ENCODE peak calls at places on chromosomes 11 and 22, in eight cellular contexts. P is AG04449; Y is HCT116; L is CD4-positive, alpha-beta T cell; G is AG09309; J is AG04450; Z is AG09319; M is glutamatergic neuron. V is an unnamed sample.
A peak's percentile ranks its signal among the peaks of the same experiment; 100 is the strongest.

GRCh38 chr11:92867913-92868619 is 101.4 kb upstream of the MTNR1B start:
- DNase-seq in M (no peak), P (no peak), Y (no peak), G (no peak), Z (no peak), L (no peak), J (no peak), V (no peak)

GRCh38 chr11:130599073-130599654 is 150.7 kb downstream of the ADAMTS15 start:
- DNase-seq in J (no peak), P (no peak), M (no peak), G (no peak), Z (no peak), L (no peak), Y (no peak), V (no peak)

GRCh38 chr11:94417386-94417987 is 16.3 kb upstream of the GPR83 start:
- DNase-seq in G (peak; percentile 11), J (peak; percentile 38), Z (peak; percentile 11), Y (peak; percentile 2), M (no peak), L (no peak), P (peak; percentile 14), V (no peak)

GRCh38 chr22:20019661-20020532 is 1.0 kb upstream of the TANGO2 start:
- DNase-seq in L (no peak), Y (no peak), J (no peak), Z (no peak), P (no peak), G (no peak), M (no peak), V (no peak)

GRCh38 chr11:64742940-64743590 is 877 bp downstream of the RASGRP2 start:
- DNase-seq in L (peak; percentile 70), J (no peak), G (no peak), M (peak; percentile 78), P (no peak), Z (no peak), Y (no peak), V (no peak)

GRCh38 chr11:7640826-7641225 is 32.5 kb downstream of the CYB5R2 start:
- DNase-seq in Y (no peak), G (no peak), P (no peak), J (no peak), L (no peak), Z (no peak), M (no peak), V (no peak)

GRCh38 chr11:71283960-71284359 is 31.6 kb upstream of the SHANK2 start:
- DNase-seq in Y (no peak), M (no peak), J (no peak), L (no peak), Z (no peak), P (no peak), G (no peak), V (no peak)

GRCh38 chr11:128458316-128458715 is 129.0 kb downstream of the ETS1 start:
- DNase-seq in Z (no peak), M (no peak), Y (no peak), L (no peak), P (peak; percentile 88), J (peak; percentile 55), G (no peak), V (no peak)

GRCh38 chr22:40036591-40037225 is 42.0 kb downstream of the FAM83F start:
- DNase-seq in G (peak; percentile 20), L (peak; percentile 25), P (no peak), M (peak; percentile 81), J (peak; percentile 58), Z (peak; percentile 28), Y (peak; percentile 62), V (peak; percentile 53)

GRCh38 chr22:24592846-24593809 is at the start of gene LRRC75B:
- DNase-seq in J (peak; percentile 53), G (peak; percentile 42), L (no peak), Y (peak; percentile 47), P (peak; percentile 21), M (peak; percentile 94), Z (peak; percentile 64), V (no peak)

GRCh38 chr22:48574776-48575566 is 1252.7 kb downstream of the BRD1 start:
- DNase-seq in M (peak; percentile 76), P (no peak), Z (no peak), L (no peak), Y (no peak), J (no peak), G (no peak), V (no peak)

GRCh38 chr11:60915250-60915914 is 1.4 kb downstream of the TMEM109 start:
- DNase-seq in L (peak; percentile 48), M (peak; percentile 35), G (no peak), P (no peak), Y (peak; percentile 41), J (no peak), Z (no peak), V (peak; percentile 68)

GRCh38 chr11:47552086-47552580 is 799 bp downstream of the CELF1 start:
- DNase-seq in G (no peak), M (peak; percentile 59), Z (no peak), Y (no peak), J (no peak), P (no peak), L (no peak), V (no peak)

GRCh38 chr11:84522331-84522730 is 1104.8 kb downstream of the DLG2 start:
- DNase-seq in G (no peak), M (no peak), Y (no peak), L (no peak), Z (no peak), P (no peak), J (no peak), V (no peak)

GRCh38 chr11:64164392-64165312 is 1.3 kb downstream of the MACROD1 start:
- DNase-seq in Z (no peak), L (no peak), J (no peak), P (no peak), M (no peak), G (no peak), Y (no peak), V (no peak)

GRCh38 chr11:109697140-109697843 is 275.3 kb downstream of the C11orf87 start:
- DNase-seq in Y (peak; percentile 23), P (no peak), L (no peak), Z (peak; percentile 1), G (peak; percentile 29), J (peak; percentile 15), M (no peak), V (peak; percentile 4)

GRCh38 chr11:64936539-64936938 is 846 bp upstream of the GPHA2 start:
- DNase-seq in M (no peak), Y (no peak), G (no peak), Z (no peak), J (no peak), L (no peak), P (no peak), V (no peak)

GRCh38 chr11:104061851-104062521 is 25.5 kb downstream of the DDI1 start:
- DNase-seq in Z (no peak), Y (no peak), P (no peak), M (no peak), L (no peak), J (no peak), G (no peak), V (no peak)

GRCh38 chr11:57460756-57461749 is 725 bp downstream of the RTN4RL2 start:
- DNase-seq in G (no peak), P (no peak), Z (no peak), Y (no peak), M (peak; percentile 33), L (no peak), J (no peak), V (no peak)

DNA sequence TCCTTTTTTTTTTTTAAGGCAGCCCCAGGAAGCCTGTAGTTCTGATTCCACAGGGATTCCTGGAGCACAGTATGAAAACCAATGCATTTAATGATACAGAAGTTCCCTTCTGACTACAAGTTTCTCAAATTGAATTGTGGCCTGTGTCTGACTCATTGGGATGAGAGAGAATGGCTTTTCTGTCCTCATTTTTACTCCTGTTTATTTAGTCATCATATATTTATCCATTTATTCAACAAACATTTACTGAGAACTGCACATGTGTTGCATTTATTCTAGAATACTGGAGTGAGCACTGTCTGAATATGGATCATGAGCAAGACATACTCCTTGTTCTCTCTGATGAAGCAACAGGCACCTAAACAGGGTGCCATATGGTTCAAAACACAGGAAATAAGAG is 231.2 kb downstream of the NTM start:
- DNase-seq in G (no peak), Z (no peak), J (no peak), L (no peak), Y (no peak), P (no peak), M (no peak), V (no peak)
- TF ChIP-seq CTCF in G (no peak), Z (no peak), J (no peak), L (no peak), Y (no peak), P (no peak), M (no peak), V (no peak)

DNA sequence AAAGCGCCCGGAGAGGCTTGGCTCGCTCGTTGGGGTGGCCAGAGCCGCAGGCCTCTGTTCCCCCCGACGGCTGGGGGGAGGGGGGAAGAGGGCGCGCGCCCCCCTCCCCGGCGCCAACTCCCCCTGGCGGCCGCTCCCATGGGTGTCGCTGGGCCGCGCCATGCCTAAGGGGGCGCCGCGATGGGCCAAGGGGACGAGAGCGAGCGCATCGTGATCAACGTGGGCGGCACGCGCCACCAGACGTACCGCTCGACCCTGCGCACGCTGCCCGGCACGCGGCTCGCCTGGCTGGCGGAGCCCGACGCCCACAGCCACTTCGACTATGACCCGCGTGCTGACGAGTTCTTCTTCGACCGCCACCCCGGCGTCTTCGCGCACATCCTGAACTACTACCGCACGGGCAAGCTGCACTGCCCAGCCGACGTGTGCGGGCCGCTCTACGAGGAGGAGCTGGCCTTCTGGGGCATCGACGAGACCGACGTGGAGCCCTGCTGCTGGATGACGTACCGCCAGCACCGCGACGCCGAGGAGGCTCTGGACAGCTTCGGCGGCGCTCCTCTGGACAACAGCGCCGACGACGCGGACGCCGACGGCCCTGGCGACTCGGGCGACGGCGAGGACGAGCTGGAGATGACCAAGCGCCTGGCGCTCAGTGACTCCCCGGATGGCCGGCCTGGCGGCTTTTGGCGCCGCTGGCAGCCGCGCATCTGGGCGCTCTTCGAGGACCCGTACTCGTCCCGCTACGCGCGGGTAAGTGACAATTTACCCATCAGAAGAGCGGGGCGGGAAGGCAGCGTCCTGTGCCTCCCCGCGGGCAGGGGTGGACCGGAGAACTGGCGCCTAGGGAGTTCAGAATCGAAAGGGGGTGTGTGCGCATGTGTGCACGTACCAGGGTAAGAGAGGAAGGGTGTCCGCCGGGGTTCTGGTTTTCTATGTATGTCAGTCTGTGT is 1.5 kb downstream of the KCNC1 start:
- DNase-seq in P (no peak), Z (no peak), Y (no peak), G (no peak), L (no peak), J (no peak), M (peak; percentile 63), V (no peak)
- TF ChIP-seq CTCF in P (peak; percentile 11), Z (peak; percentile 5), Y (no peak), G (peak; percentile 11), L (no peak), J (peak; percentile 20), M (peak; percentile 82), V (no peak)

DNA sequence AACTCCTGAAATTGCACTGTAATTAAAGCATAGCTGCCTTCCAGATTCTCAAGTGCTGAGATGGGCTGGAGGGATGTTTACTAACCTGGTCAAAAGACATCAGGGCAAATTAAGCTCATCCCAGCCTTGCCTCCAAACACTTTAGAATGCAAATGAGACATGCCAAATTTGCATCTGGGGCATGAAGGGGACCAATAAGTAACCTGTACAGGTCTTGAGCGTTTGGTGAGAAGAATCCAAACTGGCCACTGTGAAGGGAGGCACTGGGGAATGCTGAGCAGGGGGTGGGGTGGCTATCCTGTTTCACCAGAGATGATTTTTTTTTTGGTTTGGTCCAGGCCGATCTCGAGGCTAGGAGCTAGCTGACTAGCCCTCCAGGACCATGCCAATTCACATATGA is 38.3 kb upstream of the ADA2 start:
- DNase-seq in Z (no peak), Y (no peak), J (no peak), P (no peak), G (no peak), M (peak; percentile 41), L (no peak), V (peak; percentile 69)
- TF ChIP-seq CTCF in Z (no peak), Y (no peak), J (no peak), P (no peak), G (no peak), M (no peak), L (no peak), V (no peak)

GRCh38 chr11:24820541-24820940 is 323.7 kb downstream of the LUZP2 start:
- DNase-seq in L (no peak), P (no peak), Z (no peak), M (no peak), J (no peak), Y (no peak), G (no peak), V (no peak)
- TF ChIP-seq CTCF in L (no peak), P (no peak), Z (no peak), M (no peak), J (no peak), Y (no peak), G (no peak), V (no peak)